ENCODE peak calls at places on chromosomes 12 and 14, in seven cellular contexts. F is dorsolateral prefrontal cortex; S is naive thymus-derived CD8-positive, alpha-beta T cell; X is LHCN-M2; I is activated T-cell treated with anti-CD3 and anti-CD28 coated beads, Interleukin-2, amount 50 U/mL, for 72 hours; Z is Caki2; Q is heart right ventricle. H is an unnamed sample.
A peak's percentile ranks its signal among the peaks of the same experiment; 100 is the strongest.

GRCh38 chr12:7015555-7016370 is 2.5 kb downstream of the LPCAT3 start:
- DNase-seq in F (no peak), S (no peak), X (no peak), I (no peak), Z (no peak), Q (no peak), H (no peak)

GRCh38 chr14:68822132-68822651 is 29.3 kb upstream of the ZFP36L1 start:
- DNase-seq in F (no peak), S (no peak), X (no peak), I (no peak), Z (no peak), Q (no peak), H (no peak)

GRCh38 chr14:94317259-94317658 is 5.9 kb downstream of the SERPINA6 start:
- DNase-seq in F (no peak), S (no peak), X (no peak), I (no peak), Z (no peak), Q (no peak), H (no peak)

GRCh38 chr12:104738371-104738710 is 219.7 kb downstream of the SLC41A2 start:
- DNase-seq in F (no peak), S (no peak), X (no peak), I (no peak), Z (no peak), Q (no peak), H (no peak)

GRCh38 chr14:52251724-52252123 is 15.8 kb upstream of the PTGDR start:
- DNase-seq in F (no peak), S (no peak), X (no peak), I (no peak), Z (no peak), Q (no peak), H (peak; percentile 40)

GRCh38 chr12:117847371-117847770 is 121.4 kb downstream of the KSR2 start:
- DNase-seq in F (no peak), S (no peak), X (no peak), I (no peak), Z (no peak), Q (no peak), H (no peak)

GRCh38 chr12:116916714-116917114 is 6.0 kb downstream of the FBXW8 start:
- DNase-seq in F (no peak), S (no peak), X (peak; percentile 93), I (peak; percentile 76), Z (peak; percentile 92), Q (peak; percentile 39), H (no peak)

GRCh38 chr12:126907900-126908764 is 1358.8 kb upstream of the TMEM132C start:
- DNase-seq in F (no peak), S (no peak), X (no peak), I (no peak), Z (no peak), Q (no peak), H (no peak)

GRCh38 chr14:67370830-67371229 is 10.7 kb downstream of the EIF2S1 start:
- DNase-seq in F (no peak), S (no peak), X (peak; percentile 51), I (no peak), Z (no peak), Q (no peak), H (no peak)

GRCh38 chr12:52506858-52507715 is 13.1 kb downstream of the KRT5 start:
- DNase-seq in F (no peak), S (peak; percentile 45), X (peak; percentile 77), I (no peak), Z (peak; percentile 35), Q (no peak), H (peak; percentile 48)

GRCh38 chr12:116333402-116333801 is 55.9 kb upstream of the MED13L start:
- DNase-seq in F (no peak), S (no peak), X (no peak), I (no peak), Z (no peak), Q (no peak), H (no peak)

GRCh38 chr12:9741726-9742125 is 8.8 kb upstream of the CLECL1 start:
- DNase-seq in F (no peak), S (peak; percentile 94), X (no peak), I (peak; percentile 83), Z (no peak), Q (no peak), H (no peak)

GRCh38 chr12:63937381-63938168 is 93.1 kb downstream of the SRGAP1 start:
- DNase-seq in F (no peak), S (no peak), X (no peak), I (no peak), Z (no peak), Q (no peak), H (no peak)

GRCh38 chr12:54385251-54385914 is 850 bp upstream of the ZNF385A start:
- DNase-seq in F (no peak), S (no peak), X (no peak), I (no peak), Z (no peak), Q (no peak), H (no peak)

GRCh38 chr12:93139028-93139665 is 210.1 kb upstream of the EEA1 start:
- DNase-seq in F (no peak), S (no peak), X (no peak), I (no peak), Z (peak; percentile 50), Q (no peak), H (no peak)

GRCh38 chr12:100215209-100215608 is 14.6 kb downstream of the ACTR6 start:
- DNase-seq in F (no peak), S (no peak), X (no peak), I (no peak), Z (no peak), Q (no peak), H (no peak)

GRCh38 chr12:51959211-51959610 is 7.7 kb downstream of the ACVR1B start:
- DNase-seq in F (no peak), S (no peak), X (no peak), I (no peak), Z (no peak), Q (no peak), H (no peak)

GRCh38 chr14:97456958-97457357 is 659.8 kb downstream of the VRK1 start:
- DNase-seq in F (no peak), S (no peak), X (no peak), I (peak; percentile 88), Z (no peak), Q (no peak), H (no peak)

GRCh38 chr14:45610303-45610702 is 357.3 kb upstream of the MIS18BP1 start:
- DNase-seq in F (no peak), S (no peak), X (peak; percentile 29), I (no peak), Z (peak; percentile 3), Q (no peak), H (no peak)

GRCh38 chr14:22263961-22264360 is 325.1 kb downstream of the DAD1 start:
- DNase-seq in F (no peak), S (no peak), X (no peak), I (no peak), Z (no peak), Q (no peak), H (no peak)

GRCh38 chr14:95507174-95507573 is 9.3 kb downstream of the SYNE3 start:
- DNase-seq in F (peak; percentile 37), S (no peak), X (peak; percentile 94), I (no peak), Z (no peak), Q (peak; percentile 75), H (no peak)

GRCh38 chr12:15701212-15701611 is 88.0 kb downstream of the EPS8 start:
- DNase-seq in F (no peak), S (no peak), X (no peak), I (peak; percentile 37), Z (no peak), Q (no peak), H (no peak)

GRCh38 chr14:65838565-65838964 is 426.0 kb downstream of the FUT8 start:
- DNase-seq in F (no peak), S (no peak), X (no peak), I (no peak), Z (no peak), Q (no peak), H (no peak)

GRCh38 chr12:6372403-6373003 is 2.9 kb downstream of the SCNN1A start:
- DNase-seq in F (no peak), S (no peak), X (peak; percentile 94), I (no peak), Z (peak; percentile 94), Q (no peak), H (no peak)

GRCh38 chr14:89012272-89013097 is 188.0 kb downstream of the TTC8 start:
- DNase-seq in F (no peak), S (no peak), X (no peak), I (no peak), Z (no peak), Q (no peak), H (no peak)

GRCh38 chr12:80044694-80045046 is 54.7 kb upstream of the OTOGL start:
- DNase-seq in F (no peak), S (no peak), X (peak; percentile 93), I (no peak), Z (no peak), Q (no peak), H (no peak)

GRCh38 chr12:130041983-130042812 is 120.1 kb upstream of the FZD10 start:
- DNase-seq in F (peak; percentile 86), S (peak; percentile 25), X (no peak), I (peak; percentile 45), Z (no peak), Q (no peak), H (peak; percentile 39)

GRCh38 chr12:41943671-41944070 is 201.0 kb downstream of the GXYLT1 start:
- DNase-seq in F (no peak), S (no peak), X (no peak), I (no peak), Z (no peak), Q (no peak), H (no peak)

GRCh38 chr14:24367506-24368214 is at the start of gene NFATC4:
- DNase-seq in F (no peak), S (no peak), X (peak; percentile 91), I (peak; percentile 44), Z (no peak), Q (peak; percentile 89), H (peak; percentile 63)

GRCh38 chr12:42757735-42758134 is 168.2 kb upstream of the PRICKLE1 start:
- DNase-seq in F (no peak), S (no peak), X (no peak), I (no peak), Z (no peak), Q (no peak), H (no peak)

GRCh38 chr12:50057896-50058670 is 687 bp downstream of the ASIC1 start:
- DNase-seq in F (no peak), S (peak; percentile 22), X (no peak), I (peak; percentile 26), Z (no peak), Q (no peak), H (no peak)

GRCh38 chr12:75058228-75058627 is 151.4 kb downstream of the KCNC2 start:
- DNase-seq in F (no peak), S (no peak), X (no peak), I (no peak), Z (no peak), Q (no peak), H (no peak)

GRCh38 chr12:107126688-107127481 is 33.5 kb upstream of the CRY1 start:
- DNase-seq in F (no peak), S (peak; percentile 17), X (no peak), I (no peak), Z (no peak), Q (no peak), H (no peak)

GRCh38 chr12:54958048-54958658 is 26.4 kb downstream of the TESPA1 start:
- DNase-seq in F (no peak), S (peak; percentile 64), X (peak; percentile 48), I (peak; percentile 54), Z (peak; percentile 47), Q (peak; percentile 51), H (peak; percentile 54)

GRCh38 chr14:60981626-60982455 is 796 bp downstream of the SLC38A6 start:
- DNase-seq in F (no peak), S (no peak), X (peak; percentile 85), I (no peak), Z (peak; percentile 74), Q (no peak), H (no peak)

GRCh38 chr14:96105089-96105920 is 66.1 kb downstream of the C14orf132 start:
- DNase-seq in F (no peak), S (no peak), X (no peak), I (no peak), Z (no peak), Q (no peak), H (no peak)

GRCh38 chr14:30994681-30995620 is 30.5 kb upstream of the AP4S1 start:
- DNase-seq in F (no peak), S (no peak), X (peak; percentile 53), I (no peak), Z (peak; percentile 12), Q (no peak), H (no peak)

GRCh38 chr12:69070319-69071090 is 137.5 kb upstream of the CPM start:
- DNase-seq in F (peak; percentile 64), S (peak; percentile 53), X (peak; percentile 72), I (peak; percentile 70), Z (peak; percentile 73), Q (peak; percentile 54), H (peak; percentile 61)